ENCODE peak calls at places on chromosome 10, in four cellular contexts. E is IMR-90, U is K562, P is mesenchymal stem cell. M is an unnamed sample. For H3K9me3, the result is how much of the 10 kb centered on the place peaks cover.

GRCh38 chr10:72659694-72660093 is 32.2 kb upstream of the MCU start:
- DNase-seq in E (no peak), U (no peak), P (peak), M (peak)

GRCh38 chr10:110358869-110359629 is 54.3 kb upstream of the SMNDC1 start:
- DNase-seq in E (no peak), U (no peak), P (no peak), M (peak)

GRCh38 chr10:77983384-77984341 is 45.7 kb downstream of the POLR3A start:
- DNase-seq in E (peak), U (no peak), P (peak), M (no peak)

GRCh38 chr10:45428611-45429510 is 54.8 kb downstream of the ALOX5 start:
- DNase-seq in E (no peak), U (no peak), P (no peak), M (no peak)

GRCh38 chr10:30353851-30354250 is 4.8 kb upstream of the MTPAP start:
- DNase-seq in E (peak), U (no peak), P (peak), M (no peak)

GRCh38 chr10:71878327-71879034 is 27.4 kb upstream of the PSAP start:
- DNase-seq in E (no peak), U (peak), P (no peak), M (peak)

GRCh38 chr10:49068672-49069217 is 46.6 kb downstream of the VSTM4 start:
- DNase-seq in E (no peak), U (no peak), P (no peak), M (no peak)

GRCh38 chr10:110820321-110820814 is 51.4 kb upstream of the PDCD4 start:
- DNase-seq in E (no peak), U (no peak), P (no peak), M (no peak)

GRCh38 chr10:129725890-129726631 is 238.0 kb downstream of the EBF3 start:
- DNase-seq in E (no peak), U (no peak), P (no peak), M (no peak)

GRCh38 chr10:123298583-123298982 is 144.4 kb downstream of the BUB3 start:
- DNase-seq in E (no peak), U (no peak), P (no peak), M (no peak)

GRCh38 chr10:50398383-50398782 is 147.1 kb upstream of the ASAH2 start:
- DNase-seq in E (peak), U (no peak), P (no peak), M (no peak)

GRCh38 chr10:54415483-54415882 is 385.5 kb downstream of the PCDH15 start:
- DNase-seq in E (no peak), U (no peak), P (no peak), M (no peak)

GRCh38 chr10:13758302-13758701 is 171.5 kb downstream of the PRPF18 start:
- DNase-seq in E (peak), U (no peak), P (no peak), M (peak)

GRCh38 chr10:106942035-106942662 is 222.4 kb downstream of the SORCS1 start:
- DNase-seq in E (no peak), U (peak), P (no peak), M (no peak)

GRCh38 chr10:127906548-127907377 is at the start of gene PTPRE:
- DNase-seq in E (peak), U (peak), P (peak), M (peak)

GRCh38 chr10:31083765-31084184 is 52.1 kb upstream of the ZNF438 start:
- DNase-seq in E (peak), U (peak), P (peak), M (peak)

GRCh38 chr10:114166053-114166452 is 8.0 kb downstream of the CCDC186 start:
- DNase-seq in E (no peak), U (no peak), P (no peak), M (no peak)

GRCh38 chr10:2908851-2909630 is 158.3 kb upstream of the PFKP start:
- DNase-seq in E (no peak), U (no peak), P (no peak), M (no peak)

GRCh38 chr10:96269438-96270300 is 1.7 kb downstream of the BLNK start:
- DNase-seq in E (no peak), U (no peak), P (no peak), M (no peak)
- H3K4me3 ChIP-seq in E (no peak), U (no peak), P (no peak), M (no peak)

GRCh38 chr10:61998937-61999336 is 97.4 kb downstream of the ARID5B start:
- DNase-seq in E (no peak), U (no peak), P (no peak), M (no peak)
- H3K9ac ChIP-seq in E (no peak), U (no peak), P (no peak), M (no peak)

GRCh38 chr10:1674501-1674900 is 62.8 kb downstream of the ADARB2 start:
- DNase-seq in E (no peak), U (no peak), P (no peak), M (no peak)

GRCh38 chr10:1673568-1674345 is 63.6 kb downstream of the ADARB2 start:
- DNase-seq in E (no peak), U (no peak), P (no peak), M (no peak)

GRCh38 chr10:1670541-1671365 is 66.6 kb downstream of the ADARB2 start:
- DNase-seq in E (no peak), U (no peak), P (no peak), M (peak)

GRCh38 chr10:1671366-1672000 is 65.8 kb downstream of the ADARB2 start:
- DNase-seq in E (no peak), U (no peak), P (no peak), M (no peak)

GRCh38 chr10:1672001-1672781 is 65.1 kb downstream of the ADARB2 start:
- DNase-seq in E (no peak), U (no peak), P (no peak), M (peak)
- H3K9me3 ChIP-seq in E (under half), U (under half), P (under half), M (under half)

GRCh38 chr10:26622891-26623290 is 74.6 kb upstream of the PDSS1 start:
- DNase-seq in E (no peak), U (no peak), P (no peak), M (no peak)
- H3K4me3 ChIP-seq in E (no peak), U (no peak), P (peak), M (peak)

GRCh38 chr10:117540640-117541404 is 1.7 kb upstream of the EMX2 start:
- DNase-seq in E (no peak), U (no peak), P (no peak), M (no peak)

GRCh38 chr10:117539903-117540639 is 2.5 kb upstream of the EMX2 start:
- DNase-seq in E (no peak), U (no peak), P (no peak), M (no peak)

GRCh38 chr10:117537436-117537903 is 5.1 kb upstream of the EMX2 start:
- DNase-seq in E (no peak), U (peak), P (no peak), M (peak)

GRCh38 chr10:117537904-117538524 is 4.5 kb upstream of the EMX2 start:
- DNase-seq in E (no peak), U (no peak), P (no peak), M (peak)

DNA sequence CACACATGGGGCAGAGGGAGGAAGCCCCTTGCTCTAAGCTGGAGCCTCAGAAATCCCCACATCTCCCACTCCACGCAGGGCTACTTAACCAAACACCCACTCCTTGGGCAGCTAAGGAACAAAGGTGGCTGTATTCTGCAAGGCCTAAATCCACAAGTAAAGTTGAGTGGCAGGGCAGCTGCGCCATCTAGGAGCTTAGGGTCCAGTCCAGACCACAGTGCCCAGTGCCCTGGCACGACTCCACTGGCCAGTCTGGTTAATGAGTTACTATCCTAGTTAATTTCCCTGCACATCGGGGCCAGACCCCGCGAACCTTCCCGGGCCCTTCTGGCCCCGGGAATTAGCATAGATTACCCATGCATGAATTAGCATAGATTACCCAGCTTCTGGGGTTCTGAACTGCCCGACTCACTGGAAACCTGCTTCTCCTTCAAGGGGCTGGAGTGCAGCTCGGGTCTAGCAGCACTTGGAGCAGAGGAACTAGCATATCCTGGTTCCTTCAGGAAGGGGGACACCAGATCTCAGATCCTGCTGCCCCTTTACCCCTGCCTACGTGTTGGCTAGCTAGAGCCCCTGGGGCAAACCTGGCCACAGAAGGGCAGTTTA is 3.2 kb upstream of the EMX2 start:
- DNase-seq in E (no peak), U (no peak), P (no peak), M (no peak)
- H3K9ac ChIP-seq in E (no peak), U (no peak), P (peak), M (no peak)

DNA sequence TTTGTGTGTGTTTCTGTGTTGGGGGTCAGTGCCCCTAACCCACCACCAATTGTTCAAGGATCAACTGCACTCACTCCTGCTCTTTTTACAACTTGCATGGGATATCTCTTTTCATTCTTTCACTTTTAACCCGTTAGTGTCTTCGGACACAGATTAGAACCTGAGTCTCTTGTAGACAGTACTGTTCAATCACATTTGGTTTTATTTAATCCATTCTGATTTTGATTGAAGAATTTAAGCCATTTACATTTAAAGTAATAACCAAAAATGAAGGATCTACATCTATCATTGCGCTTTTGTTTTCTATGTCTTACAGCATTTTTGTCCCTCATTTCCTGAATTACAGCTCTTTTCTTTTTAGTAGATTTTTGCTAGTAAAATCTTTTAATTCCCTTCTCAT is 43.6 kb downstream of the ZNF248 start:
- DNase-seq in E (no peak), U (no peak), P (no peak), M (no peak)
- H3K9me3 ChIP-seq in E (under half), U (under half), P (half or more), M (half or more)

DNA sequence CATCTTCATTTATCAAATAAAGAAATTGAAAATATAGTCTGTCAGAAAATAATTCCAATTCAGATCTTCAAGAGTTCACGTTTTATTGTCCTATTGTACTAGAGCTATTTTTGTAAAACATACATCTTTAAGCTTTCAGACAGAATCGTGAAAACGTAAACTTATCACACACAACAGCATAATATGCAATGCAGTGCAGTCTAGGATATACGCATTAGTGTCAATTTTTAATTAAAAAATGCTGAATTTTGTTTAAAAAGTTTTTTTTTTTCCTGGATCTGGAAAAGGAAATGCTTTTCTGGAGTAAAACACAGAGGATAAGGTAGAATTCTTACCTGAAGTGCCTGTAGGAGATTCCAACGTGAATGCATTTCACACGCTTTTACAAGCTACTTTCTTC is 458.2 kb upstream of the KLF6 start:
- DNase-seq in E (no peak), U (no peak), P (no peak), M (no peak)
- H3K4me3 ChIP-seq in E (no peak), U (no peak), P (peak), M (no peak)

DNA sequence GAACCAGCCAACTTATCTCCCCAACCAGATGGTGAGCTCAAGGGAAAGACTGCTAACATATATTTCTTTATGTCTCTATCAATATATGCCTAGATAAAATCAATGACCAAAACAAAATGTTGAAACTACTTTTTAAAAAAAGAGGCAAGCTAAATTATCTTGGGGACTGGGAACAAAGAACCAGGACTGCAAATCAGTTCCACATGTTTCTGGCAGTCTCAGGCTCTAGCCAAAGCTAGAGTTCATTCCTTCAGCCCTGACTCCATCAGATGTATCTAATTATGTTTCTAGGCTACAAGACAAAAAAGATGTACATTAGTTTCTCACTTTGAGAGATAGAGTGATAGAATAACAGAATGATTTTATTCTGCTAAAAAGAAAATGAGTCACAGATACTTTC is 1290.3 kb upstream of the SORCS1 start:
- DNase-seq in E (no peak), U (no peak), P (no peak), M (no peak)
- H3K9ac ChIP-seq in E (no peak), U (no peak), P (peak), M (no peak)

DNA sequence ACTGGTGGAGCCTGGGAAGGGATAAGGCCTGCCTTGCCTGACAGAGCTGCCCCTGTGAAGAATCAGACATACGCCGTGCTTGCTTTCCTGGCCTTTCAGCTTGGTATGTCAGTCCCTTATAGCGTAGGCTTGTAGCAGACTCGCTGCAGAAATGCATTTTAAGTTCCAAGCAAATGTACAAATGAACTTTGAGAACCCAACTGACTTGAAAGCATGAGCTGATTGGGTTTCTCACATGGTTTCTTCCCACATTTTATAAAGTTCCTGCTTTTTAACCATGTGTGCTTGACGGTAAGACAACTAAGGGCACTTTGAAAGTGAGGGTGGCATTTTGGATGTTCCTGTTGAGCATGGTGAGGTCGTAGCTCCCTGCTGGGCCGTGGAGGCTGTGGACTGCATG is 62.6 kb downstream of the CCNY start:
- DNase-seq in E (no peak), U (no peak), P (no peak), M (no peak)
- H3K9me3 ChIP-seq in E (under half), U (under half), P (under half), M (under half)

GRCh38 chr10:85635650-85636049 is 730.9 kb downstream of the GRID1 start:
- DNase-seq in E (no peak), U (no peak), P (no peak), M (peak)
- H3K4me3 ChIP-seq in E (no peak), U (no peak), P (no peak), M (no peak)

M was measured in endodermal cell.